ENCODE peak calls at places on chromosomes 5 and 9, in four cellular contexts. B, T, I and G are unnamed samples.

GRCh38 chr9:134889386-134890214 is 9.0 kb downstream of the FCN2 start:
- DNase-seq in B (peak; percentile 49), T (no peak), I (no peak), G (no peak)

GRCh38 chr9:6106576-6107339 is 91.3 kb upstream of the RANBP6 start:
- DNase-seq in T (peak; percentile 34), B (no peak), I (no peak), G (peak; percentile 65)

GRCh38 chr9:137045294-137046093 is 483 bp downstream of the NPDC1 start:
- DNase-seq in T (no peak), I (peak; percentile 55), B (no peak), G (peak; percentile 37)

GRCh38 chr5:159759791-159760300 is 156.4 kb upstream of the ADRA1B start:
- DNase-seq in T (no peak), B (no peak), I (no peak), G (no peak)

GRCh38 chr5:124474821-124475220 is 271.6 kb downstream of the ZNF608 start:
- DNase-seq in T (no peak), I (no peak), B (no peak), G (no peak)

GRCh38 chr5:134649163-134649916 is 755 bp downstream of the SEC24A start:
- DNase-seq in B (peak; percentile 68), T (no peak), I (no peak), G (peak; percentile 16)

GRCh38 chr5:170053896-170054295 is 51.8 kb upstream of the FOXI1 start:
- DNase-seq in B (no peak), I (no peak), T (no peak), G (no peak)

GRCh38 chr5:109990723-109991359 is 301.1 kb downstream of the MAN2A1 start:
- DNase-seq in B (no peak), T (no peak), I (no peak), G (no peak)

GRCh38 chr9:136829412-136829811 is 12.9 kb upstream of the AJM1 start:
- DNase-seq in T (no peak), I (no peak), B (peak; percentile 50), G (no peak)

GRCh38 chr9:137482094-137482781 is 23.1 kb upstream of the NSMF start:
- DNase-seq in T (no peak), B (peak; percentile 91), I (peak; percentile 24), G (peak; percentile 81)

GRCh38 chr5:131914472-131914871 is 31.0 kb downstream of the MEIKIN start:
- DNase-seq in T (no peak), B (no peak), I (no peak), G (no peak)

GRCh38 chr9:89905628-89906338 is 301.0 kb downstream of the GADD45G start:
- DNase-seq in T (no peak), B (no peak), I (no peak), G (no peak)

GRCh38 chr5:66333192-66333591 is 189.1 kb downstream of the SREK1 start:
- DNase-seq in I (no peak), B (no peak), T (no peak), G (no peak)

GRCh38 chr9:137740311-137740710 is 121.5 kb downstream of the EHMT1 start:
- DNase-seq in B (no peak), T (no peak), I (peak; percentile 51), G (peak; percentile 70)

GRCh38 chr9:128033609-128034008 is 33.5 kb downstream of the NAIF1 start:
- DNase-seq in I (no peak), B (no peak), T (no peak), G (no peak)

GRCh38 chr9:120859361-120859760 is 16.6 kb upstream of the PSMD5 start:
- DNase-seq in B (no peak), T (no peak), I (no peak), G (no peak)

GRCh38 chr5:177432143-177432904 is 5.8 kb downstream of the GRK6 start:
- DNase-seq in T (no peak), I (peak; percentile 66), B (no peak), G (no peak)

GRCh38 chr9:136327313-136327971 is at the start of gene GPSM1:
- DNase-seq in T (no peak), B (no peak), I (peak; percentile 73), G (peak; percentile 55)

GRCh38 chr5:102649731-102650130 is 105.4 kb upstream of the PAM start:
- DNase-seq in I (no peak), B (no peak), T (no peak), G (no peak)

GRCh38 chr5:160173-160510 is 31.2 kb upstream of the LRRC14B start:
- DNase-seq in T (no peak), I (no peak), B (no peak), G (no peak)

GRCh38 chr5:98193921-98194760 is 579.3 kb upstream of the RGMB start:
- DNase-seq in T (no peak), B (no peak), I (no peak), G (no peak)

GRCh38 chr5:9861664-9862256 is 231.6 kb upstream of the TAS2R1 start:
- DNase-seq in I (no peak), B (no peak), T (no peak), G (no peak)

GRCh38 chr9:131485728-131486381 is 16.9 kb upstream of the POMT1 start:
- DNase-seq in T (no peak), I (no peak), B (no peak), G (no peak)

GRCh38 chr5:67809589-67809988 is 406.0 kb upstream of the PIK3R1 start:
- DNase-seq in I (no peak), T (no peak), B (no peak), G (no peak)

GRCh38 chr9:37760416-37761165 is 7.0 kb downstream of the TRMT10B start:
- DNase-seq in B (no peak), I (no peak), T (no peak), G (peak; percentile 53)

GRCh38 chr9:112180387-112180881 is 5.3 kb upstream of the SUSD1 start:
- DNase-seq in I (no peak), T (no peak), B (no peak), G (no peak)

GRCh38 chr5:89951876-89952275 is 457.7 kb downstream of the CETN3 start:
- DNase-seq in B (no peak), I (no peak), T (no peak), G (no peak)

GRCh38 chr5:108303611-108304010 is 78.3 kb downstream of the FBXL17 start:
- DNase-seq in B (no peak), I (no peak), T (no peak), G (no peak)

GRCh38 chr5:36422957-36423356 is 121.3 kb upstream of the RANBP3L start:
- DNase-seq in T (no peak), B (no peak), I (no peak), G (no peak)

GRCh38 chr9:31683126-31683525 is 701.3 kb upstream of the ACO1 start:
- DNase-seq in B (no peak), T (no peak), I (no peak), G (no peak)

GRCh38 chr5:122788996-122789395 is 14.1 kb downstream of the SNX2 start:
- DNase-seq in I (no peak), B (no peak), T (no peak), G (no peak)

GRCh38 chr9:112145886-112146285 is 29.2 kb downstream of the SUSD1 start:
- DNase-seq in B (no peak), T (no peak), I (no peak), G (no peak)

GRCh38 chr5:109200221-109200620 is 209.6 kb downstream of the PJA2 start:
- DNase-seq in B (no peak), I (no peak), T (no peak), G (no peak)

DNA sequence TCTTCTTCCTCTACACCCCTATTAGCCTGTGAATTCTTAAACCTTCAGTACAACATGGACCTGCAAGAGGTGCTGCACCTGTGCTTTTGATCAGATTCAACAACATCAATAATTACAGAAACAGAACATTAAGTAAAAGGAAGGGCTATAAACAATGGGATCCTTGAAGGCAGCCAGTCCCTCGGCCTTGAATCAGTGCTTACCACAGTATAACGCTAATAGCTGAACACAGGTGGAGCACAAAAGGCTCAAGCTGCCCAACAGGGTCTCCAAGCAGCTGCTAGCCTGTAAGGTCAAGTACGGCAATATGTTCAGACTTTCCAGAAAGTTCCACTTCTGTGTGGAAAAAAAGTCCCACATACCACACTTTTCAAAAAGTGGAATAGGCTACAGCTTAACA is 61.9 kb upstream of the ITGA1 start:
- DNase-seq in T (no peak), B (no peak), I (peak; percentile 36), G (peak; percentile 36)
- H3K4me3 ChIP-seq in T (no peak overlapping the region), B (no peak overlapping the region), I (no peak overlapping the region), G (no peak overlapping the region)

DNA sequence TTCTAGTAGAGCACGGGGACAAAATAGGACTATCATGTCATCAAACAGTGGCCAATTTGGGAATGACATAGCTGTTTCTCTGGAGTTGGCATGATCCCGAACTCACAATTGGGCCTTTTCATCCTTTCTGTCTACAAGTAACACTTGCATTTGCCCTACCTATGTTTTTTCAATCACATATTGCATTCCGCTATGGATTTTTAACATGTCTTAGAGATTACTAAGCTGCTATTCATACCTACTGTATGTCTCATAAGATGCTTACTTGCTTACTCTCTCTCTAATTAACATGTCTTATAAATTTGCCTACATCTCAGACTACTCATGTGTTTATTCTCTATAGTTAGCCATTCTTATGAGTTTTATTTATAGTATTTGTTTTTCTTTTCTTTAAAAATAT is 341.2 kb upstream of the CTNND2 start:
- DNase-seq in I (no peak), B (no peak), T (no peak), G (no peak)
- H3K4me3 ChIP-seq in I (no peak overlapping the region), B (no peak overlapping the region), T (no peak overlapping the region), G (no peak overlapping the region)

DNA sequence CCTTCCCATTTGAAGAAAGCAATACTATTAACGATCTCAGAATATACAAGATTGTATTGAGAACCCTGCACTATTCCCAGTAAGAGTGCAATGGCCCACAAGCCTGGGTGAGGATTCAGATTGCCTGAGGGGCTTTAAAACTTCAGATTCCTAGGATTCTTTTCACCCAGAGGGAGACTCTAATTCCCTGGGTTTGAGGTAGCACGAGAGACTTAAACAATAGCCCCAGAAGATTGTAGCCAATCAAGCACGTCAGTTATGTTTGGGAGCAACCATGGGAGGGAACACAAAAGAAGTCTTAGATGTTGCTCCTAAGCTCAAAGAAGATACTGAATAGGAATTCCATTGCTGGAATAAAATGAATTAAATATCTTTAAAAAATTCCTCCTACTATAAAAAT is 17.9 kb downstream of the MRPS27 start:
- DNase-seq in B (no peak), I (no peak), T (no peak), G (no peak)
- H3K4me3 ChIP-seq in B (no peak overlapping the region), I (no peak overlapping the region), T (no peak overlapping the region), G (no peak overlapping the region)

GRCh38 chr5:166369326-166369725 is 1922.1 kb upstream of the WWC1 start:
- DNase-seq in B (no peak), T (no peak), I (no peak), G (peak; percentile 8)

GRCh38 chr5:166373817-166374216 is 1917.6 kb upstream of the WWC1 start:
- DNase-seq in B (no peak), T (no peak), I (no peak), G (no peak)

GRCh38 chr5:166367391-166367790 is 1924.1 kb upstream of the WWC1 start:
- DNase-seq in B (no peak), I (no peak), T (no peak), G (no peak)

GRCh38 chr5:166369817-166370216 is 1921.6 kb upstream of the WWC1 start:
- DNase-seq in B (no peak), I (no peak), T (no peak), G (no peak)

GRCh38 chr5:166370928-166371690 is 1920.3 kb upstream of the WWC1 start:
- DNase-seq in T (no peak), I (no peak), B (no peak), G (peak; percentile 13)
- H3K4me3 ChIP-seq in T (no peak overlapping the region), I (peak overlapping the region; percentile 15), B (peak overlapping the region; percentile 15), G (peak overlapping the region; percentile 18)

GRCh38 chr9:88747768-88748167 is 212.8 kb downstream of the NXNL2 start:
- DNase-seq in T (no peak), B (no peak), I (no peak), G (peak; percentile 91)
- H3K4me3 ChIP-seq in T (no peak overlapping the region), B (no peak overlapping the region), I (no peak overlapping the region), G (no peak overlapping the region)